ENCODE peak calls at places on chromosomes 13 and 19, in eight cellular contexts. D is GM19239; V is hepatic stellate cell; P is anterior cingulate cortex; N is effector memory CD4-positive, alpha-beta T cell; Y is mucosa of descending colon; Q is DMS 273 treated with DMSO at 0.1 percent for 48 hours; B is EH. H is an unnamed sample.

GRCh38 chr13:70856025-70856424 is 747.8 kb upstream of the KLHL1 start:
- DNase-seq in D (no peak), V (no peak), P (no peak), N (no peak), Y (no peak), Q (no peak), B (no peak), H (no peak)

GRCh38 chr13:42275506-42275905 is 3.6 kb downstream of the AKAP11 start:
- DNase-seq in D (no peak), V (no peak), P (no peak), N (no peak), Y (no peak), Q (no peak), B (no peak), H (no peak)

GRCh38 chr13:112249644-112250610 is 126.2 kb upstream of the SPACA7 start:
- DNase-seq in D (no peak), V (no peak), P (no peak), N (no peak), Y (no peak), Q (no peak), B (no peak), H (no peak)

GRCh38 chr19:17450264-17451075 is 2.0 kb upstream of the TMEM221 start:
- DNase-seq in D (no peak), V (no peak), P (no peak), N (no peak), Y (no peak), Q (no peak), B (no peak), H (no peak)

GRCh38 chr19:47489072-47489914 is 5.3 kb upstream of the KPTN start:
- DNase-seq in D (no peak), V (no peak), P (no peak), N (no peak), Y (peak; percentile 10), Q (no peak), B (no peak), H (no peak)

GRCh38 chr13:67557642-67558241 is 327.6 kb upstream of the PCDH9 start:
- DNase-seq in D (no peak), V (no peak), P (no peak), N (no peak), Y (no peak), Q (no peak), B (no peak), H (no peak)

GRCh38 chr19:40236366-40236765 is 9.9 kb upstream of the CCNP start:
- DNase-seq in D (no peak), V (no peak), P (no peak), N (no peak), Y (no peak), Q (no peak), B (no peak), H (no peak)

GRCh38 chr19:18785179-18786124 is 5.7 kb downstream of the COMP start:
- DNase-seq in D (peak; percentile 91), V (peak; percentile 83), P (no peak), N (peak; percentile 67), Y (peak; percentile 92), Q (no peak), B (peak; percentile 67), H (no peak)

GRCh38 chr13:95137096-95137495 is 164.2 kb downstream of the ABCC4 start:
- DNase-seq in D (peak; percentile 5), V (peak; percentile 21), P (no peak), N (no peak), Y (no peak), Q (no peak), B (peak; percentile 42), H (no peak)

GRCh38 chr13:112448621-112449544 is 72.7 kb downstream of the SPACA7 start:
- DNase-seq in D (no peak), V (no peak), P (no peak), N (no peak), Y (no peak), Q (no peak), B (no peak), H (no peak)

GRCh38 chr13:50995870-50996269 is 86.3 kb downstream of the RNASEH2B start:
- DNase-seq in D (no peak), V (no peak), P (no peak), N (no peak), Y (no peak), Q (no peak), B (no peak), H (no peak)

GRCh38 chr13:111115841-111116500 is 861 bp downstream of the ARHGEF7 start:
- DNase-seq in D (peak; percentile 15), V (peak; percentile 90), P (no peak), N (no peak), Y (peak; percentile 45), Q (no peak), B (peak; percentile 91), H (no peak)

GRCh38 chr19:48818234-48818823 is 7.5 kb upstream of the BCAT2 start:
- DNase-seq in D (no peak), V (no peak), P (no peak), N (no peak), Y (peak; percentile 52), Q (no peak), B (no peak), H (no peak)

GRCh38 chr13:72061613-72062012 is 194.6 kb upstream of the DACH1 start:
- DNase-seq in D (no peak), V (no peak), P (no peak), N (no peak), Y (no peak), Q (no peak), B (no peak), H (no peak)

GRCh38 chr19:10290439-10290875 is 705 bp downstream of the ICAM5 start:
- DNase-seq in D (no peak), V (no peak), P (no peak), N (no peak), Y (no peak), Q (no peak), B (peak; percentile 32), H (no peak)

GRCh38 chr13:80400834-80401450 is 60.0 kb upstream of the SPRY2 start:
- DNase-seq in D (no peak), V (no peak), P (no peak), N (no peak), Y (no peak), Q (no peak), B (no peak), H (no peak)

GRCh38 chr13:25874907-25875306 is 176.9 kb downstream of the SHISA2 start:
- DNase-seq in D (no peak), V (no peak), P (no peak), N (peak; percentile 23), Y (no peak), Q (no peak), B (no peak), H (no peak)

GRCh38 chr13:112955271-112955937 is 13.6 kb upstream of the MCF2L start:
- DNase-seq in D (no peak), V (no peak), P (no peak), N (no peak), Y (no peak), Q (no peak), B (no peak), H (no peak)

GRCh38 chr19:14512420-14512961 is 5.7 kb downstream of the DNAJB1 start:
- DNase-seq in D (no peak), V (no peak), P (no peak), N (no peak), Y (no peak), Q (no peak), B (no peak), H (no peak)

GRCh38 chr13:66803759-66804456 is 426.2 kb downstream of the PCDH9 start:
- DNase-seq in D (no peak), V (no peak), P (no peak), N (no peak), Y (no peak), Q (no peak), B (no peak), H (no peak)